ENCODE peak calls at places on chromosomes 7 and 10, in seven cellular contexts. P is gastrocnemius medialis; Z is CD8-positive, alpha-beta T cell; T is cardiac muscle cell; N is keratinocyte; D is heart left ventricle; R is CD4-positive, alpha-beta T cell. S is an unnamed sample.

GRCh38 chr7:47529826-47530555 is 51.9 kb downstream of the TNS3 start:
- DNase-seq in T (no peak), P (no peak), N (no peak), Z (no peak), D (no peak), R (no peak), S (no peak)

GRCh38 chr10:99532687-99533495 is at the start of gene NKX2-3:
- DNase-seq in D (peak), R (no peak), Z (no peak), P (no peak), T (peak), N (no peak), S (no peak)

GRCh38 chr7:2687338-2687869 is 598 bp upstream of the AMZ1 start:
- DNase-seq in T (peak), R (no peak), D (no peak), Z (no peak), N (no peak), P (no peak), S (peak)

GRCh38 chr7:126689037-126689436 is 563.7 kb downstream of the GRM8 start:
- DNase-seq in Z (no peak), R (no peak), P (no peak), N (no peak), D (no peak), T (peak), S (no peak)

GRCh38 chr7:120738816-120739215 is 119.1 kb downstream of the TSPAN12 start:
- DNase-seq in R (no peak), T (no peak), D (no peak), N (no peak), Z (no peak), P (no peak), S (no peak)

GRCh38 chr7:24608504-24608903 is 35.3 kb downstream of the PALS2 start:
- DNase-seq in P (no peak), T (no peak), N (no peak), D (no peak), Z (no peak), R (no peak), S (no peak)

GRCh38 chr7:99805641-99806040 is 21.7 kb upstream of the CYP3A4 start:
- DNase-seq in Z (no peak), T (no peak), R (no peak), P (no peak), N (no peak), D (no peak), S (no peak)

GRCh38 chr7:31687024-31687423 is at the start of gene PPP1R17:
- DNase-seq in R (no peak), T (peak), D (peak), Z (no peak), N (no peak), P (no peak), S (no peak)

GRCh38 chr10:22544325-22545068 is 169.9 kb downstream of the PIP4K2A start:
- DNase-seq in D (no peak), R (no peak), N (no peak), P (no peak), Z (no peak), T (no peak), S (no peak)

GRCh38 chr7:596071-596818 is 76.6 kb upstream of the PDGFA start:
- DNase-seq in D (peak), P (no peak), T (no peak), Z (no peak), R (no peak), N (no peak), S (no peak)

GRCh38 chr7:46990761-46991160 is 591.1 kb downstream of the TNS3 start:
- DNase-seq in Z (no peak), P (no peak), N (no peak), T (peak), D (no peak), R (no peak), S (no peak)

GRCh38 chr7:138161600-138162081 is 85.4 kb downstream of the AKR1D1 start:
- DNase-seq in N (peak), D (peak), R (peak), Z (peak), T (peak), P (peak), S (peak)

GRCh38 chr10:103789771-103790201 is 65.6 kb downstream of the SH3PXD2A start:
- DNase-seq in Z (no peak), N (peak), T (no peak), P (no peak), R (no peak), D (no peak), S (no peak)

GRCh38 chr7:5678295-5679046 is 103.0 kb downstream of the RNF216 start:
- DNase-seq in R (no peak), P (no peak), Z (no peak), D (no peak), T (no peak), N (no peak), S (no peak)

GRCh38 chr7:123624527-123625183 is 23.0 kb downstream of the ASB15 start:
- DNase-seq in T (peak), Z (peak), D (peak), N (peak), P (no peak), R (peak), S (no peak)

GRCh38 chr7:1052031-1052818 is 7.9 kb downstream of the GPR146 start:
- DNase-seq in D (peak), P (no peak), Z (no peak), R (no peak), N (no peak), T (no peak), S (no peak)

GRCh38 chr7:157430721-157431120 is 93.9 kb downstream of the DNAJB6 start:
- DNase-seq in Z (no peak), D (no peak), N (no peak), P (no peak), R (no peak), T (no peak), S (no peak)

GRCh38 chr10:4195214-4195613 is 410.2 kb upstream of the KLF6 start:
- DNase-seq in R (no peak), D (no peak), T (no peak), Z (no peak), N (no peak), P (no peak), S (no peak)

GRCh38 chr10:3131098-3131497 is 41.5 kb downstream of the PITRM1 start:
- DNase-seq in Z (no peak), N (no peak), D (no peak), P (peak), T (peak), R (no peak), S (no peak)

GRCh38 chr7:4734587-4735365 is 40.6 kb upstream of the AP5Z1 start:
- DNase-seq in N (no peak), R (no peak), P (peak), D (no peak), T (no peak), Z (no peak), S (no peak)

GRCh38 chr10:21368022-21368582 is 157.4 kb downstream of the SKIDA1 start:
- DNase-seq in Z (no peak), P (no peak), R (no peak), D (no peak), N (no peak), T (no peak), S (no peak)

GRCh38 chr7:48298779-48299178 is 127.5 kb downstream of the ABCA13 start:
- DNase-seq in P (no peak), Z (no peak), N (peak), T (peak), D (no peak), R (no peak), S (no peak)

GRCh38 chr10:99595770-99596465 is 24.3 kb downstream of the SLC25A28 start:
- DNase-seq in N (no peak), P (peak), D (no peak), Z (no peak), T (no peak), R (no peak), S (no peak)

DNA sequence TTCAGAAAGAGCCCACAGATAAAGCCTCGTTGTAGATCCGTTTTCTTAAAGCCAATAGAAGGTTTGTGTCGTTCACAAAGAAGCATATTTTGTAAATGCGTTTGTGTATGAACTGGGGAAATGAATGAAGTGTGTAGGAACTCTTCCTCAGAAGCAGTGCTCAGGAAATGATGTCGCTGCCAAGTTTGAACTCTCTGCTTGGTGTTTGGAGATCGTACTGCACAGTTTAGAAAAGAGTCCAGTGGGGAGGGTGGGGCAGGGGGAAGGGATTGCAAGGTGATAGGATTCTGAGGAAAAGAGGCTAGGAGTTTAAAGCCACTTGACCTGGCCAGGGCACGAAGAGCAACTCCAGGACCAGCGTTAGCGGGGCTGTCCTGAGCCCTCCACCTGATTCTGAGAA is 122.2 kb downstream of the CUBN start:
- DNase-seq in P (no peak), T (peak), Z (no peak), N (no peak), D (no peak), R (no peak), S (no peak)
- H3K27ac ChIP-seq in P (peak), T (no peak), Z (no peak), N (no peak), D (peak), R (no peak), S (no peak)

DNA sequence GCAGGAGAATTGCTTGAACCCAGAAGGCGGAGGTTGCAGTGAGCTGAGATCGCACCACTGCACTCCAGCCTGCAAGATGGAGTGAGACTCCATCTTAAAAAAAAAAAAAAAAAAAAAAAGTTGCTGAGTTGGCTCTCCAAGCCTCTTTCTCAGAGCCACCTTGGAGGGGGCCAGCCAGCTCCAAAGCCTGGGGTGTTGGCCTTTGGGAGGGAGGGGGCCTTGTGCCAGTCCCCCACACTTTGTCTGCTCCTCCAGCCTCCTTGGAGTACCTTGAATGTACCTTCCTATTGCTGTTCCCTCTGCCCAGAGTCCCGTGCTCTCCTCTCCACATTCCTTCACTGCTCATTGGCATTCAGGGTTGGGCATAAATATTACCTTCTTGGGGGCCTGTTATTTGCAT is 62.4 kb downstream of the GRK5 start:
- DNase-seq in N (no peak), R (no peak), D (peak), T (no peak), Z (no peak), P (no peak), S (no peak)
- H3K27ac ChIP-seq in N (no peak), R (peak), D (no peak), T (no peak), Z (peak), P (peak), S (no peak)

DNA sequence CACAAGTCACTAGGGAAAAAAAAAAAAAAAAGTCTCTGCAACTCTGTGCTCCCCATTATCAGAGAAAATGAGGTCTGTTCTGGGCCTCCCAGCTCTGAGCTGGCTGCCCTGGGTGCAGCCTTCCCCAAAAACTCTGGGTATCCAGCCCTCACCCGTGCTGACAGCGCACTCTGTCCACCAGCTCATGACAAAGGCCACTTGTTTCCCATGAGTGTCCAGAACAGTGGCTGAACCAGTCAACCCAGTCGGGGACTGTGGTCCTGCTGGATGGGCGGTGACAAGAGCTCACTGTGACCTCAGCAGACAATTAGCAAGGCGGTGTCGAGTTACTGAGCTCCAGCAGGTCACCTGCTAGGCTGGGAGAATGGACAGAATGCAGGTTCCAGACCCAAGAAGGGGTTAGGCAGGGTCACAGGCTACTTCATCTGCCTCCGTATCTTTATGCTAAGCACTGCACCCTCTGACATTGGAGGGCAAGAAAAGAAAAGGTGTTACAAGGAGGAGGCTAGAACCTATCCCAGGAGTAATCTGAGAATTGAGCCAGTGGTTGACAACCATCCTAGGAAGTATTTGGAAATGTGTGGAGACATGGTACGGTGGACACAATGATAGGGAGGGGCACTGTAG is 37.2 kb downstream of the DLG5 start:
- DNase-seq in N (no peak), T (no peak), P (peak), D (no peak), R (no peak), Z (no peak), S (no peak)
- H3K27ac ChIP-seq in N (no peak), T (peak), P (peak), D (no peak), R (no peak), Z (no peak), S (peak)

DNA sequence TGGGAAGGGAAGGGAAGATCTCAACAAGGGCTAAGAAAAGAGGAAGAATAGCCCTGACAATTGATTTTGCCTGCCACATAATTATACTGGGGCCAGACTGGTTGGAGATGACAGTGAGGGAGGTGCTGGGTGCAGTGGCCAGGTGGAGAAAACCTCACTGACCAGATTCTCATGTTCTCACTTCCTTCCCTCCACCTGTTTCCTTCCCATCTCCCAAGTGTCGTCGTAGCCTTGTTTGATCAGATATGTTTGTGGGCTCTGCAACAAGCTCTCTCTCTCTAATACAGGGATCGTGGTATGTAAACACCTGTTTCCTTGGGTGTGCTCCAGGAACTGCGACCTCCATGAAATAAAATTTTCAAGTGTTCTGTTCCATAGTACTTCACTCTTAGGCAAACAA is 60.2 kb downstream of the VCL start:
- DNase-seq in Z (no peak), T (no peak), N (no peak), P (no peak), R (no peak), D (no peak), S (no peak)
- H3K27ac ChIP-seq in Z (no peak), T (peak), N (no peak), P (peak), R (no peak), D (peak), S (no peak)

S was measured in substantia nigra.